ENCODE peak calls at places on chromosomes 11 and 22, in nine cellular contexts. Z is T-helper 9 cell; E is effector memory CD4-positive, alpha-beta T cell; X is AG20443; T is B cell; O is HT1080; W is fibroblast of the conjunctiva; K is T-helper 2 cell treated with Interferon-gamma antibody and Interleukin-4, amounts not matched to agents 5 μg/mL and 100 μg/mL, for 36 hours; C is epithelial cell of esophagus. Y is an unnamed sample.

GRCh38 chr22:40056163-40056958 is 61.6 kb downstream of the FAM83F start:
- DNase-seq in C (no peak), Z (no peak), E (no peak), K (no peak), T (no peak), O (no peak), W (no peak), X (no peak), Y (no peak)

GRCh38 chr11:67633758-67634365 is 4.1 kb upstream of the NUDT8 start:
- DNase-seq in C (no peak), E (no peak), O (no peak), X (no peak), W (no peak), T (peak), K (no peak), Z (no peak), Y (no peak)

GRCh38 chr11:14971865-14972580 is at the start of gene CALCA:
- DNase-seq in X (no peak), Z (no peak), O (no peak), E (no peak), W (no peak), T (peak), K (no peak), C (no peak), Y (no peak)

GRCh38 chr11:19648321-19648720 is 64.3 kb upstream of the NAV2 start:
- DNase-seq in W (no peak), O (no peak), T (no peak), C (no peak), Z (no peak), E (no peak), K (no peak), X (no peak), Y (no peak)

GRCh38 chr11:64500176-64501013 is 90.6 kb upstream of the SLC22A12 start:
- DNase-seq in W (no peak), K (no peak), C (no peak), E (no peak), O (peak), X (no peak), T (no peak), Z (no peak), Y (no peak)

GRCh38 chr22:37985751-37986281 is 1.5 kb upstream of the SOX10 start:
- DNase-seq in W (no peak), C (no peak), O (no peak), X (no peak), E (no peak), T (no peak), K (no peak), Z (no peak), Y (no peak)

GRCh38 chr22:38697055-38697980 is 3.4 kb downstream of the JOSD1 start:
- DNase-seq in W (no peak), Z (no peak), X (no peak), T (no peak), O (no peak), E (no peak), C (peak), K (no peak), Y (no peak)

GRCh38 chr11:123580557-123581275 is 73.7 kb downstream of the SCN3B start:
- DNase-seq in Z (peak), O (peak), X (peak), T (peak), E (peak), K (peak), C (peak), W (no peak), Y (peak)

GRCh38 chr11:107040447-107041444 is 22.5 kb upstream of the GUCY1A2 start:
- DNase-seq in O (peak), W (no peak), X (no peak), K (no peak), T (no peak), Z (no peak), E (no peak), C (peak), Y (no peak)

GRCh38 chr11:128624269-128625170 is 37.2 kb upstream of the ETS1 start:
- DNase-seq in X (no peak), E (peak), K (peak), C (no peak), Z (peak), W (no peak), O (no peak), T (peak), Y (peak)

GRCh38 chr11:89175796-89176195 is 1.9 kb upstream of the TYR start:
- DNase-seq in T (no peak), E (no peak), W (no peak), X (no peak), C (no peak), K (no peak), O (no peak), Z (no peak), Y (no peak)

GRCh38 chr11:5689551-5689983 is at the start of gene TRIM22:
- DNase-seq in C (peak), T (peak), X (peak), Z (no peak), O (peak), W (peak), K (peak), E (peak), Y (peak)

GRCh38 chr11:47407746-47408590 is at the start of gene SLC39A13:
- DNase-seq in Z (peak), C (peak), T (peak), O (peak), K (peak), X (peak), W (peak), E (peak), Y (peak)

GRCh38 chr11:11968511-11969280 is 39.7 kb downstream of the DKK3 start:
- DNase-seq in O (no peak), C (no peak), W (peak), E (no peak), K (no peak), X (peak), T (no peak), Z (no peak), Y (no peak)

GRCh38 chr22:49956418-49956770 is 4.2 kb upstream of the PIM3 start:
- DNase-seq in W (no peak), E (no peak), C (no peak), T (no peak), O (no peak), K (no peak), X (no peak), Z (no peak), Y (no peak)

GRCh38 chr11:78860720-78861422 is 286.2 kb upstream of the NARS2 start:
- DNase-seq in T (no peak), X (peak), Z (no peak), O (no peak), E (no peak), W (peak), K (no peak), C (peak), Y (no peak)

GRCh38 chr22:17578129-17578754 is 14.9 kb downstream of the SLC25A18 start:
- DNase-seq in Z (no peak), E (no peak), W (no peak), X (peak), K (no peak), C (peak), O (peak), T (no peak), Y (no peak)

GRCh38 chr11:132028380-132029240 is 658.2 kb downstream of the NTM start:
- DNase-seq in T (no peak), Z (no peak), W (peak), X (peak), O (peak), E (no peak), K (peak), C (peak), Y (no peak)

Y was measured in T-cell.